ENCODE peak calls at places on chromosome 17, in four cellular contexts. Q is IMR-90, S is GM12878, M is K562. P is an unnamed sample.
A peak's percentile ranks its signal among the peaks of the same experiment; 100 is the strongest.

GRCh38 chr17:73010414-73010813 is 82.1 kb downstream of the SLC39A11 start:
- DNase-seq in Q (no peak), S (no peak), M (no peak), P (no peak)

GRCh38 chr17:44349553-44350070 is 4.5 kb downstream of the GRN start:
- DNase-seq in Q (no peak), S (no peak), M (no peak), P (no peak)

GRCh38 chr17:31002047-31002446 is 31.2 kb downstream of the RNF135 start:
- DNase-seq in Q (no peak), S (no peak), M (no peak), P (no peak)

GRCh38 chr17:8680402-8680801 is 49.9 kb upstream of the MYH10 start:
- DNase-seq in Q (no peak), S (no peak), M (no peak), P (no peak)

GRCh38 chr17:70100983-70101382 is 26.0 kb downstream of the KCNJ16 start:
- DNase-seq in Q (no peak), S (no peak), M (no peak), P (no peak)

GRCh38 chr17:16013943-16014407 is 14.4 kb downstream of the TTC19 start:
- DNase-seq in Q (peak; percentile 91), S (no peak), M (no peak), P (no peak)

GRCh38 chr17:1997146-1997586 is 28.0 kb downstream of the RTN4RL1 start:
- DNase-seq in Q (no peak), S (no peak), M (no peak), P (no peak)

GRCh38 chr17:78488156-78488555 is 89.0 kb downstream of the DNAH17 start:
- DNase-seq in Q (no peak), S (no peak), M (no peak), P (no peak)

GRCh38 chr17:57918017-57918895 is 37.0 kb downstream of the CUEDC1 start:
- DNase-seq in Q (peak; percentile 80), S (no peak), M (no peak), P (no peak)

GRCh38 chr17:15453246-15453645 is 14.2 kb downstream of the CDRT4 start:
- DNase-seq in Q (peak; percentile 29), S (no peak), M (no peak), P (no peak)

GRCh38 chr17:44222112-44222869 is 2.8 kb upstream of the UBTF start:
- DNase-seq in Q (peak; percentile 66), S (no peak), M (no peak), P (no peak)

GRCh38 chr17:1890758-1891450 is 61.1 kb downstream of the RPA1 start:
- DNase-seq in Q (no peak), S (no peak), M (no peak), P (no peak)

GRCh38 chr17:17568772-17569195 is 22.7 kb downstream of the PEMT start:
- DNase-seq in Q (peak; percentile 36), S (no peak), M (peak; percentile 70), P (peak; percentile 97)

GRCh38 chr17:68835061-68835460 is 120.1 kb downstream of the ABCA8 start:
- DNase-seq in Q (peak; percentile 47), S (no peak), M (no peak), P (no peak)

GRCh38 chr17:77354721-77355455 is 214.1 kb downstream of the SEC14L1 start:
- DNase-seq in Q (peak; percentile 98), S (no peak), M (no peak), P (no peak)

GRCh38 chr17:9465216-9465921 is 110.3 kb downstream of the STX8 start:
- DNase-seq in Q (peak; percentile 81), S (no peak), M (no peak), P (no peak)

GRCh38 chr17:60542066-60542465 is 16.0 kb upstream of the APPBP2 start:
- DNase-seq in Q (peak; percentile 34), S (no peak), M (no peak), P (no peak)

GRCh38 chr17:8599351-8600011 is 31.0 kb downstream of the MYH10 start:
- DNase-seq in Q (no peak), S (no peak), M (no peak), P (no peak)

GRCh38 chr17:77651983-77652382 is 306.5 kb upstream of the TNRC6C start:
- DNase-seq in Q (no peak), S (no peak), M (no peak), P (no peak)

GRCh38 chr17:14748036-14748715 is 447.3 kb downstream of the HS3ST3B1 start:
- DNase-seq in Q (no peak), S (no peak), M (no peak), P (no peak)

GRCh38 chr17:72123496-72123963 is 2.7 kb downstream of the SOX9 start:
- DNase-seq in Q (no peak), S (no peak), M (no peak), P (peak; percentile 60)

GRCh38 chr17:19508327-19508867 is 25.3 kb upstream of the SLC47A1 start:
- DNase-seq in Q (no peak), S (no peak), M (no peak), P (no peak)

GRCh38 chr17:19497616-19498015 is 36.0 kb upstream of the SLC47A1 start:
- DNase-seq in Q (no peak), S (no peak), M (no peak), P (no peak)

GRCh38 chr17:19507673-19508326 is 25.9 kb upstream of the SLC47A1 start:
- DNase-seq in Q (peak; percentile 92), S (peak; percentile 85), M (peak; percentile 67), P (peak; percentile 77)

GRCh38 chr17:19501219-19501618 is 32.4 kb upstream of the SLC47A1 start:
- DNase-seq in Q (no peak), S (no peak), M (no peak), P (no peak)

GRCh38 chr17:19502517-19502916 is 31.1 kb upstream of the SLC47A1 start:
- DNase-seq in Q (no peak), S (no peak), M (no peak), P (no peak)
- TF ChIP-seq CHD1 in Q (no peak), S (no peak), M (no peak), P (no peak)

GRCh38 chr17:55814377-55814776 is 63.5 kb downstream of the PCTP start:
- DNase-seq in Q (no peak), S (no peak), M (no peak), P (no peak)
- TF ChIP-seq CHD1 in Q (no peak), S (no peak), M (no peak), P (no peak)

GRCh38 chr17:38608648-38609047 is 2.9 kb upstream of the SRCIN1 start:
- DNase-seq in Q (no peak), S (no peak), M (no peak), P (peak; percentile 68)

GRCh38 chr17:38611070-38611786 is 5.5 kb upstream of the SRCIN1 start:
- DNase-seq in Q (no peak), S (no peak), M (no peak), P (no peak)

GRCh38 chr17:38606646-38607611 is 1.2 kb upstream of the SRCIN1 start:
- DNase-seq in Q (no peak), S (no peak), M (no peak), P (no peak)

GRCh38 chr17:38611872-38612376 is 6.2 kb upstream of the SRCIN1 start:
- DNase-seq in Q (no peak), S (no peak), M (no peak), P (no peak)

DNA sequence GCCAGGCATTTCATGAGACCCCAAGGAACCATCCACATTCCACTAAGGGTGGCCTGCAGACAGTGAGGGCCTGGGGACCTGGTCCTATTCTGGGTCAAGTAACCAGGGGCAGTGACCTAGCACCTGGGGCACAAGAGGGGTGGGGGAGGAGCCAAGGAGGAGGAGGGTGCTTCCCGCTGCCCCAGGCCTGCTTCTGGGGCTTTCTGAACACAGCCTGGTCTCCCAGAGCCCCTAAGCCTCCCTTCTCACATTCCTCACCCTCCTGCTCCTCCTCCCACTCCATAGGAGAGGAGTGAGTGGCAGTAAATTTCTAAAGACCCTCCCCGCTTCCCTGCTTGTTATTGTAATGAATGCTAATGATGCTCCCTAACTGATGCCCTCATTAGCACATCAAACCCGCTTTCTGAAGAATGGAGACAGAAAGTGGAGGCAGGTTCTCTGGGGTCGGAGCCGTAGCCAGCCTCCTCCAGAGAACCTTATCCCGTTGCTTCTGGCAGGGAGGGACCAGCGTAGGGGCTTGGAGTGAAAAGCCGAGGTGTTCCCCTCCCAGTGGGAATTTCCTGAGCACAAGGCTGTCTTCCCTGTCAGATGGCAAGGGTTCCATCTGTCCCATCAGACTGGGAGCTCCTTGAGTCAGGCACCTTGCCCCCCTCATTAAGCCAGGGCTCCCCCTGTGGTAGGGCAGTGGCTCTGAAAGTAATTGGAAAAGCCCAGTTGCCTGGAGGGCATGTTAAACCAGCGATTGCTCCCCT is 3.7 kb upstream of the SRCIN1 start:
- DNase-seq in Q (no peak), S (no peak), M (no peak), P (peak; percentile 84)
- TF ChIP-seq CHD1 in Q (no peak), S (no peak), M (no peak), P (no peak)

DNA sequence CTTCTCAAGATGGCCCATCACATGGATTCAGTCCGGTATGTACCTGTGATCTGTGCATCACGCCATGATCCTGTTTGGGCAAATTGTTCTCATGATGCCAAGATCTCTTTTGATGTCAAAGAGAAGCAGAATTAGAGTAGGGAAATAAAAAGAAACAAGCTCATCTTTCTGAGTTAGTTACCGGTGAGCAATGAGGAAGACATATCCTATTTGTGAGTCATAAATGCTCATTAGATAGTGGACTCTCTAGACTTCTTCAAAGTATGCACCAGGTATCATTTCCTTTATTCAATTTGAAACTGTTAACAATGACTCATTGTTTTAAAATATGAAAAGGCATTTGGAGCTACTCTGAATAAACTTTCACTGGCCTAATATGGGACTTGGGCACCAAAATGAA is 8.0 kb upstream of the KRTAP4-12 start:
- DNase-seq in Q (peak; percentile 67), S (no peak), M (no peak), P (no peak)
- TF ChIP-seq CHD1 in Q (no peak), S (no peak), M (no peak), P (no peak)

DNA sequence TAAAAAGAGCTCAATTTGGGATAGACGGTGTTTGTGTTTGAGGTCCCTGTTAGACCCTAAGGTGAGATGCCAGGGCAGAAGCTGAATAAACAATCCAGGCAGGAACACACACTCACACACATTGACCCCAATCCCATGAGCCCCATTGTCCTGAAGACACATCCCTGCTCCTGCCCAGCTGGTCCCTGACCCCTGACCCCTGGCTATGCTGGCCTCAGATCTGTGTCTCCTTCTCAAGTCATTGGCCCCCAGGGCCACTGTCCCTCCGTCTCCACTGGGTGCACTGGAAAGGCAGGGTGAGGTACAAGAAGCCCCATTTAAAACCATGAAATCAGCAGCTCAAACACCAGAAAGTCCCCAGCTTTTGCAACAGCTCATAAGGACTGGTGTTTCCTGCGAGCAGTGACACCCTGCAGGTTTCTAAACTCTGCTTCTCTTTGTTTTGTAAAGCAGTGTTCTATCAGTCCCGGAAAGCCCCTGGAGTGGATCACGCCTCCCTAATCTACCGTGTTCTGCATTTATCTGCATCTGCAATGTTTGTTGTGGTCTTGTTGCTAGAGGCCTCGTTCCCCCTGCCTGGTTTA is 18.0 kb upstream of the ASGR2 start:
- DNase-seq in Q (no peak), S (peak; percentile 84), M (no peak), P (peak; percentile 79)
- TF ChIP-seq CHD1 in Q (no peak), S (no peak), M (no peak), P (no peak)

GRCh38 chr17:50508573-50509460 is 578 bp downstream of the MYCBPAP start:
- DNase-seq in Q (no peak), S (no peak), M (no peak), P (no peak)

GRCh38 chr17:50502643-50502990 is 5.6 kb upstream of the MYCBPAP start:
- DNase-seq in Q (no peak), S (no peak), M (no peak), P (no peak)

GRCh38 chr17:50505731-50506130 is 2.5 kb upstream of the MYCBPAP start:
- DNase-seq in Q (no peak), S (no peak), M (no peak), P (no peak)

GRCh38 chr17:50507871-50508572 is at the start of gene MYCBPAP:
- DNase-seq in Q (peak; percentile 68), S (peak; percentile 28), M (no peak), P (peak; percentile 87)

GRCh38 chr17:50506298-50506697 is 1.9 kb upstream of the MYCBPAP start:
- DNase-seq in Q (no peak), S (no peak), M (no peak), P (no peak)
- TF ChIP-seq CHD1 in Q (no peak), S (no peak), M (no peak), P (no peak)